ENCODE peak calls at places on chromosomes 7 and 10, in nine cellular contexts. K, D, Z, E, A, O, Q, J and V are unnamed samples. For H3K36me3, the result is how much of the 10 kb centered on the place peaks cover.

GRCh38 chr10:132710746-132711617 is 75.0 kb downstream of the NKX6-2 start:
- DNase-seq in K (no peak), D (no peak), Z (no peak), E (no peak), A (no peak), O (no peak), Q (peak), J (no peak), V (no peak)

GRCh38 chr7:22578048-22578770 is 78.2 kb upstream of the STEAP1B start:
- DNase-seq in K (peak), D (no peak), Z (peak), E (no peak), A (no peak), O (no peak), Q (no peak), J (no peak), V (no peak)

GRCh38 chr7:116443101-116443523 is 56.4 kb upstream of the CAV2 start:
- DNase-seq in K (peak), D (no peak), Z (peak), E (no peak), A (peak), O (no peak), Q (no peak), J (no peak), V (no peak)

GRCh38 chr7:121634356-121634755 is 238.2 kb upstream of the FAM3C start:
- DNase-seq in K (no peak), D (no peak), Z (no peak), E (no peak), A (no peak), O (no peak), Q (no peak), J (no peak), V (peak)

GRCh38 chr7:38584443-38585210 is 46.5 kb downstream of the AMPH start:
- DNase-seq in K (peak), D (no peak), Z (peak), E (no peak), A (no peak), O (no peak), Q (no peak), J (no peak), V (no peak)

GRCh38 chr7:142873281-142873784 is 12.2 kb downstream of the TRPV6 start:
- DNase-seq in K (peak), D (no peak), Z (peak), E (peak), A (no peak), O (peak), Q (no peak), J (no peak), V (peak)

GRCh38 chr10:65556006-65556405 is 1369.8 kb upstream of the LRRTM3 start:
- DNase-seq in K (no peak), D (no peak), Z (no peak), E (no peak), A (no peak), O (no peak), Q (no peak), J (no peak), V (no peak)

GRCh38 chr10:68792115-68792514 is 35.2 kb upstream of the STOX1 start:
- DNase-seq in K (peak), D (no peak), Z (no peak), E (no peak), A (no peak), O (peak), Q (no peak), J (no peak), V (no peak)

GRCh38 chr10:3471927-3472704 is 299.5 kb upstream of the PITRM1 start:
- DNase-seq in K (no peak), D (peak), Z (no peak), E (no peak), A (peak), O (peak), Q (no peak), J (no peak), V (no peak)

DNA sequence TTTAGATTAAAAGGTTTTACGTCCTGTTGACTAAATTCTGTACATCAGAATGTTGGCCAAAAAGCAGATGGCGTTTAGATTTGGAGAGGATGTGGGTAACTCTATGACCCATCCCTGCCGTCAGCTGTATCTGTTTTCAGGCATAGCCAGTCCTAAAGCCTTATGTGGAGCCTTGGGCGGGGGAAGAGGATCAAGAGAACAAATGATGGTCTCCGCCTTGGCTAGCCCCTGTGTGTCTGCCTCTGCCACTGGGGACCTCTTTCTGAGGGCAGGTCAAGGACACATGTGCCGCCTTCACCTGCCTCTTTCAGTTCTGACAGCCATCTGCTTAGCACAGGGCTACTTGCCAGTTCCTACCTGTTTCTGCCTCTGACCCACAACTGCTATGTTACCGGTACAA is 24.1 kb downstream of the PDSS1 start:
- DNase-seq in K (no peak), D (peak), Z (no peak), E (no peak), A (no peak), O (no peak), Q (no peak), J (peak), V (no peak)
- H3K4me3 ChIP-seq in K (no peak), D (peak), Z (no peak), E (no peak), A (no peak), O (no peak), Q (no peak), J (no peak), V (no peak)

GRCh38 chr7:74224511-74224832 is 14.7 kb downstream of the LAT2 start:
- DNase-seq in K (no peak), D (no peak), Z (no peak), E (no peak), A (no peak), O (no peak), Q (no peak), J (no peak), V (no peak)
- H3K36me3 ChIP-seq in K (under half), D (under half), Z (under half), E (under half), A (under half), O (under half), Q (under half), J (under half), V (under half)

GRCh38 chr10:28939352-28940157 is 262.2 kb downstream of the BAMBI start:
- DNase-seq in K (peak), D (no peak), Z (peak), E (peak), A (peak), O (peak), Q (peak), J (no peak), V (peak)
- H3K4me3 ChIP-seq in K (no peak), D (no peak), Z (peak), E (peak), A (peak), O (peak), Q (no peak), J (no peak), V (peak)

DNA sequence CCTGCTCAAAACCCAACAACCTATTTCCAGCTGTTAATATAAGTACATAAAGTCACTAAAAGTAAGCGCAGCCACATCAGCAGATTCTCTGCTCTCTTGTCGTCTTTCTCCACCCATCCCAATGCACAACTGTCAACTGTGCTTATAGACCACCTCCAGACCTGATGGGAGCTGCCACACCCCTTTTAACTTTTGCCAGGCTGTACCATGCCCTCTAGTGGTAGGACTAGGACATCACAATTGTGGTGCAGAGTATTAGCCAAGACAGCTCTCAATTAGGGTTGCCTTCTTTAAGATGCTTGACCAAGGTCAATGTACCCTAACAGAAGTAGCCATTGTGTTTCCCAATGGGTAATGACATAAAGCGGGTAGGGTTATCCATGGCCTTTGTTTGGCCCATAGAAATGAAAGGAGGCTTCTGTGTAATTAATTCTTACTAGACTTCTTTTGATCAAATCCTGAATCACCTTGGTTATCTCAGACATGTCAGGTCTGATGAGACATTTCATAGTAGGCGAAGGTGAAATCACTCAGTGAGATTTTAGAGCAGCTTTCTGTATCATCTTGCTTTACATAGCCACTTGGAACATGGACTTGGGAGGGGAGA is 68.1 kb downstream of the SCRN1 start:
- DNase-seq in K (peak), D (peak), Z (peak), E (peak), A (peak), O (peak), Q (no peak), J (no peak), V (peak)
- H3K36me3 ChIP-seq in K (under half), D (under half), Z (under half), E (under half), A (half or more), O (under half), Q (under half), J (under half), V (half or more)